ENCODE peak calls at places on chromosomes 1 and 21, in six cellular contexts. One of them, this sample, is unnamed.

GRCh38 chr1:3587133-3587733 is 24.1 kb downstream of the MEGF6 start:
- DNase-seq in K562: no peak
- DNase-seq in HCT116: no peak
- DNase-seq in H1: no peak
- DNase-seq in HepG2: peak
- DNase-seq in GM12878: no peak
- DNase-seq in this sample: peak

GRCh38 chr1:16367968-16368910 is 1.2 kb downstream of the SZRD1 start:
- DNase-seq in HepG2: no peak
- DNase-seq in GM12878: no peak
- DNase-seq in H1: no peak
- DNase-seq in HCT116: no peak
- DNase-seq in K562: peak
- DNase-seq in this sample: no peak

GRCh38 chr1:192546596-192547199 is 28.9 kb upstream of the RGS1 start:
- DNase-seq in GM12878: no peak
- DNase-seq in HCT116: no peak
- DNase-seq in H1: no peak
- DNase-seq in HepG2: no peak
- DNase-seq in K562: no peak
- DNase-seq in this sample: no peak

GRCh38 chr1:190376067-190376466 is 101.6 kb downstream of the BRINP3 start:
- DNase-seq in H1: no peak
- DNase-seq in K562: no peak
- DNase-seq in HCT116: no peak
- DNase-seq in HepG2: no peak
- DNase-seq in GM12878: no peak
- DNase-seq in this sample: no peak

GRCh38 chr1:41418868-41419583 is 57.8 kb downstream of the FOXO6 start:
- DNase-seq in GM12878: no peak
- DNase-seq in K562: no peak
- DNase-seq in HCT116: peak
- DNase-seq in H1: no peak
- DNase-seq in HepG2: peak
- DNase-seq in this sample: peak

GRCh38 chr21:37530901-37531351 is 164.4 kb downstream of the DYRK1A start:
- DNase-seq in GM12878: no peak
- DNase-seq in K562: no peak
- DNase-seq in H1: peak
- DNase-seq in HCT116: no peak
- DNase-seq in HepG2: no peak
- DNase-seq in this sample: no peak

GRCh38 chr21:18384771-18385170 is 18.8 kb downstream of the TMPRSS15 start:
- DNase-seq in GM12878: no peak
- DNase-seq in HCT116: no peak
- DNase-seq in HepG2: no peak
- DNase-seq in H1: no peak
- DNase-seq in K562: peak
- DNase-seq in this sample: peak

GRCh38 chr1:48498096-48498791 is 26.2 kb upstream of the SPATA6 start:
- DNase-seq in HCT116: peak
- DNase-seq in H1: peak
- DNase-seq in HepG2: peak
- DNase-seq in K562: peak
- DNase-seq in GM12878: no peak
- DNase-seq in this sample: peak

GRCh38 chr1:30334767-30335166 is 388.6 kb downstream of the MATN1 start:
- DNase-seq in K562: no peak
- DNase-seq in H1: peak
- DNase-seq in GM12878: no peak
- DNase-seq in HCT116: no peak
- DNase-seq in HepG2: no peak
- DNase-seq in this sample: no peak

GRCh38 chr1:40760984-40761383 is 22.6 kb upstream of the KCNQ4 start:
- DNase-seq in GM12878: no peak
- DNase-seq in HCT116: no peak
- DNase-seq in K562: no peak
- DNase-seq in H1: no peak
- DNase-seq in HepG2: no peak
- DNase-seq in this sample: no peak

GRCh38 chr1:7387053-7387861 is 383.8 kb upstream of the VAMP3 start:
- DNase-seq in H1: peak
- DNase-seq in GM12878: no peak
- DNase-seq in HCT116: no peak
- DNase-seq in HepG2: no peak
- DNase-seq in K562: no peak
- DNase-seq in this sample: peak

GRCh38 chr1:227234998-227235405 is 83.3 kb downstream of the CDC42BPA start:
- DNase-seq in GM12878: no peak
- DNase-seq in HCT116: peak
- DNase-seq in K562: peak
- DNase-seq in HepG2: peak
- DNase-seq in H1: no peak
- DNase-seq in this sample: peak

GRCh38 chr1:110069302-110070281 is 880 bp downstream of the ALX3 start:
- DNase-seq in GM12878: no peak
- DNase-seq in K562: no peak
- DNase-seq in H1: peak
- DNase-seq in HepG2: no peak
- DNase-seq in HCT116: no peak
- DNase-seq in this sample: no peak

GRCh38 chr21:45615145-45615711 is 28.3 kb upstream of the PCBP3 start:
- DNase-seq in GM12878: peak
- DNase-seq in HepG2: peak
- DNase-seq in H1: no peak
- DNase-seq in K562: peak
- DNase-seq in HCT116: no peak
- DNase-seq in this sample: no peak

GRCh38 chr1:116912846-116913245 is 3.1 kb downstream of the PTGFRN start:
- DNase-seq in K562: no peak
- DNase-seq in GM12878: no peak
- DNase-seq in HepG2: no peak
- DNase-seq in HCT116: no peak
- DNase-seq in H1: no peak
- DNase-seq in this sample: no peak

GRCh38 chr1:176456848-176457247 is 6.1 kb upstream of the PAPPA2 start:
- DNase-seq in K562: no peak
- DNase-seq in HepG2: no peak
- DNase-seq in GM12878: no peak
- DNase-seq in H1: no peak
- DNase-seq in HCT116: no peak
- DNase-seq in this sample: no peak

GRCh38 chr1:176461576-176461975 is 1.4 kb upstream of the PAPPA2 start:
- DNase-seq in HepG2: no peak
- DNase-seq in GM12878: no peak
- DNase-seq in HCT116: no peak
- DNase-seq in H1: no peak
- DNase-seq in K562: no peak
- DNase-seq in this sample: no peak

GRCh38 chr1:176460606-176461336 is 2.2 kb upstream of the PAPPA2 start:
- DNase-seq in H1: no peak
- DNase-seq in HCT116: no peak
- DNase-seq in GM12878: no peak
- DNase-seq in K562: no peak
- DNase-seq in HepG2: no peak
- DNase-seq in this sample: no peak

GRCh38 chr1:176466514-176466913 is 3.5 kb downstream of the PAPPA2 start:
- DNase-seq in GM12878: no peak
- DNase-seq in HepG2: peak
- DNase-seq in K562: peak
- DNase-seq in H1: no peak
- DNase-seq in HCT116: no peak
- DNase-seq in this sample: no peak

DNA sequence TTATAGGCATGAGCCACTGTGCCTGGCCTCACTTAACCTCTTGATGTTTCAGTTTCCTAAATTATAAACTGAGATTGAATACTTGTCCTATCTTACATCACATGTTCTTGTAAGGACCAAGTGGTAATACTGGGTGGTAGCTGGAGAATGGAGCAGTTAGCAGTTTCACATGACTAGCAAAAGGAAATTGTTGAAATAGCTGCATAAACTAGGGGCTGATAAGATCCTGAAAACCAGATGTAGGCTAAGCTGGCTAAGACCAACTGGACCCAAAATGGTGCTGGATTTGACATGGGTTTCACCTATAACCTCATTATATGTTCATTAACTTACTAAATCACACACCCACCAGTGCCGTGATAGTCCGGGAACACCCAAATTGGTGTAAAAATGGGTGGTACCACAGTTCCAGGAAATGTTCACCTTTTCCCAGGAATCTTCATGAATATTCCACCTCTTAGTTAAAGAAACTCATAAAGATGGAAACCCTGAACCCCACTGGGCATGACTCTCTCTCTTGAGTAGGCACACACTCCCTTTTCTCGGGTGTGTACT is at the start of gene PAPPA2:
- DNase-seq in K562: no peak
- DNase-seq in GM12878: no peak
- DNase-seq in HepG2: no peak
- DNase-seq in H1: no peak
- DNase-seq in HCT116: no peak
- DNase-seq in this sample: no peak
- TF ChIP-seq JUND in K562: no peak
- TF ChIP-seq JUND in GM12878: no peak
- TF ChIP-seq JUND in HepG2: no peak
- TF ChIP-seq JUND in H1: no peak
- TF ChIP-seq JUND in HCT116: no peak
- TF ChIP-seq JUND in this sample: no peak

DNA sequence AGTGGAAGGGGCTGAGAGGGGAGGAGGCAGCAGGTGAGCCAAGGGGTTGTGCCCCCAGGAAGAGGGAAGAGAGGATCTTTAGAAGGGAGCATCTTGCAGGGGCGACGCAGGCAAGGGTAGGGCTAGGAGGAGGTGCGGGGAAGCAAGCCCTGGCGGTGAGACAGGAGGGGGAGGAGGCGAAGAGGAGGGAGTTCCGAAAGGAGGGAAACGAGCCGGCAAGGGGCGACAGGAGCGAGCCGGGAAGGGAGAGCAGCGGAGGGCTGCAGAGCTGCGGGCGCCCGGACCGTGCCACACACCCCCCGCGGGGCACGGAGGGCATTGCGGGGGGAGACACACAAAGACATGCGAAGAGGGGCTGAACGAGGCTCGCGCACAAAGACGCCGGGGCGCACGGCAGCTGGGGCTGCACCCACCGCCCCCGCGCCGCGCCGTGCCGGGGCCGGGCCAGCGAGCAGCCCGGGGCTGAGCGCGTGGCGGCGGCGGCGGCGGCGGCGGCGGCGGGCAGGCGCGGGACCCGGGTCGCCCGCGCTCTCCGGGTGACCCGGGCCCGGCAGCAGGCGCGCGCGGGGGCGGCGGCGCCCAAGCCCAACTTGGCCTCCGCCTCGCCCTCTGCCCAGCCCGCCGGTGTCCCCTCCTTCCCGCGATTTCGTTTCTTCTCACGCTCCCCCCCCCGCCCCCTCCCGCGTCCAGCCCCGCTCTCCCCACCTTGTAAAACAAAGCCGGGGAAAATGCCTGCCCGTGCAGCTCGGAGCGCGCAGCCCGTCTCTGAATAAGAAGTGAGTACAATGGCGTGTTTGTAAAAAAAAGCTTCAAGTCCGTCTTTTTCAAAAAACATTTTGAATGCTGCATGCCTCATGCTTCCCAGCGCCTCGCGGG is at the start of gene KCNK2:
- DNase-seq in GM12878: no peak
- DNase-seq in K562: no peak
- DNase-seq in HepG2: no peak
- DNase-seq in HCT116: no peak
- DNase-seq in H1: peak
- DNase-seq in this sample: peak
- TF ChIP-seq JUND in GM12878: no peak
- TF ChIP-seq JUND in K562: no peak
- TF ChIP-seq JUND in HepG2: no peak
- TF ChIP-seq JUND in HCT116: no peak
- TF ChIP-seq JUND in H1: no peak
- TF ChIP-seq JUND in this sample: no peak

GRCh38 chr1:240524356-240525071 is 87.4 kb downstream of the GREM2 start:
- DNase-seq in K562: no peak
- DNase-seq in GM12878: no peak
- DNase-seq in H1: no peak
- DNase-seq in HCT116: no peak
- DNase-seq in HepG2: no peak
- DNase-seq in this sample: no peak

GRCh38 chr1:240528566-240528965 is 83.4 kb downstream of the GREM2 start:
- DNase-seq in HepG2: no peak
- DNase-seq in H1: no peak
- DNase-seq in HCT116: no peak
- DNase-seq in K562: no peak
- DNase-seq in GM12878: no peak
- DNase-seq in this sample: no peak

GRCh38 chr1:240522122-240522822 is 89.7 kb downstream of the GREM2 start:
- DNase-seq in K562: no peak
- DNase-seq in HepG2: no peak
- DNase-seq in HCT116: no peak
- DNase-seq in GM12878: no peak
- DNase-seq in H1: no peak
- DNase-seq in this sample: no peak

DNA sequence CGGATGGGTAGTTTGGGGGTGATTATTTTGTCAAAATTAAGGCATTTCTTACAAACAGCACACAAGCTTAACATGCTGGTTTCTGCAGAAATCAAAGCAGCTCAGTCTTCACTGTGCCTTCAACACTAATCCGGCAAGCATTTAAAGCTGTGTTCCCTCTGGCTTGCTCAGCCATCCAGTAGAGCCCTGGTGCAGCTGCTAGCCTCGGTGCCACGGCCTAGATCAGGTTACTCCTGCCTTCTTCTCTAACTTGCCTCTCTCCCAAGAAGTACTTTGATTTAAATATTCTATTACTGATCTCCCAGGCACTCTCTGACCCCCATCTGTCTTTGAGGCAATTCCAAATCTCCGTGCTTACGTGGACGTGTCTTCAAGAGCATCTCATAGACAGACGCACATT is 85.6 kb downstream of the GREM2 start:
- DNase-seq in GM12878: no peak
- DNase-seq in HCT116: no peak
- DNase-seq in H1: no peak
- DNase-seq in K562: no peak
- DNase-seq in HepG2: no peak
- DNase-seq in this sample: no peak
- TF ChIP-seq JUND in GM12878: no peak
- TF ChIP-seq JUND in HCT116: no peak
- TF ChIP-seq JUND in H1: no peak
- TF ChIP-seq JUND in K562: no peak
- TF ChIP-seq JUND in HepG2: no peak
- TF ChIP-seq JUND in this sample: no peak

GRCh38 chr1:218866507-218866906 is 307.2 kb upstream of the LYPLAL1 start:
- DNase-seq in HCT116: no peak
- DNase-seq in HepG2: no peak
- DNase-seq in K562: no peak
- DNase-seq in GM12878: no peak
- DNase-seq in H1: no peak
- DNase-seq in this sample: no peak

GRCh38 chr1:218872928-218873327 is 300.8 kb upstream of the LYPLAL1 start:
- DNase-seq in HepG2: no peak
- DNase-seq in K562: no peak
- DNase-seq in H1: no peak
- DNase-seq in HCT116: no peak
- DNase-seq in GM12878: no peak
- DNase-seq in this sample: no peak

GRCh38 chr1:218872026-218872425 is 301.7 kb upstream of the LYPLAL1 start:
- DNase-seq in HCT116: no peak
- DNase-seq in H1: no peak
- DNase-seq in HepG2: no peak
- DNase-seq in K562: no peak
- DNase-seq in GM12878: no peak
- DNase-seq in this sample: no peak

GRCh38 chr1:218867941-218868656 is 305.6 kb upstream of the LYPLAL1 start:
- DNase-seq in HepG2: no peak
- DNase-seq in H1: no peak
- DNase-seq in GM12878: no peak
- DNase-seq in HCT116: no peak
- DNase-seq in K562: no peak
- DNase-seq in this sample: no peak

GRCh38 chr1:218869276-218869675 is 304.4 kb upstream of the LYPLAL1 start:
- DNase-seq in HCT116: no peak
- DNase-seq in HepG2: no peak
- DNase-seq in K562: no peak
- DNase-seq in H1: no peak
- DNase-seq in GM12878: no peak
- DNase-seq in this sample: no peak
- TF ChIP-seq JUND in HCT116: no peak
- TF ChIP-seq JUND in HepG2: no peak
- TF ChIP-seq JUND in K562: no peak
- TF ChIP-seq JUND in H1: no peak
- TF ChIP-seq JUND in GM12878: no peak
- TF ChIP-seq JUND in this sample: no peak